ENCODE peak calls at places on chromosomes 6 and 20, in eight cellular contexts. One of them, this sample, is unnamed.
A peak's percentile ranks its signal among the peaks of the same experiment; 100 is the strongest.

GRCh38 chr6:148892247-148892646 is 145.4 kb downstream of the UST start:
- DNase-seq in NB4: no peak
- DNase-seq in K562: no peak
- DNase-seq in IMR-90: peak; percentile 20
- DNase-seq in ovary: no peak
- DNase-seq in GM12892: no peak
- DNase-seq in A549: no peak
- DNase-seq in HCT116: no peak
- DNase-seq in this sample: no peak

GRCh38 chr6:118509009-118509617 is 39.0 kb upstream of the PLN start:
- DNase-seq in A549: peak; percentile 30
- DNase-seq in K562: peak; percentile 16
- DNase-seq in NB4: peak; percentile 43
- DNase-seq in ovary: no peak
- DNase-seq in IMR-90: peak; percentile 55
- DNase-seq in GM12892: no peak
- DNase-seq in HCT116: peak; percentile 35
- DNase-seq in this sample: no peak

GRCh38 chr20:45016089-45016641 is 49.9 kb downstream of the STK4 start:
- DNase-seq in ovary: no peak
- DNase-seq in NB4: no peak
- DNase-seq in K562: no peak
- DNase-seq in HCT116: no peak
- DNase-seq in IMR-90: peak; percentile 11
- DNase-seq in GM12892: no peak
- DNase-seq in A549: no peak
- DNase-seq in this sample: no peak

GRCh38 chr20:20463933-20464374 is 96.0 kb downstream of the INSM1 start:
- DNase-seq in IMR-90: no peak
- DNase-seq in K562: no peak
- DNase-seq in ovary: no peak
- DNase-seq in GM12892: no peak
- DNase-seq in HCT116: no peak
- DNase-seq in A549: no peak
- DNase-seq in NB4: no peak
- DNase-seq in this sample: no peak

GRCh38 chr6:140985679-140986275 is 1146.9 kb upstream of the GJE1 start:
- DNase-seq in HCT116: no peak
- DNase-seq in ovary: no peak
- DNase-seq in NB4: peak; percentile 7
- DNase-seq in K562: no peak
- DNase-seq in GM12892: no peak
- DNase-seq in IMR-90: peak; percentile 73
- DNase-seq in A549: no peak
- DNase-seq in this sample: no peak

GRCh38 chr6:151675746-151676459 is 131.6 kb upstream of the ESR1 start:
- DNase-seq in GM12892: peak; percentile 55
- DNase-seq in NB4: peak; percentile 51
- DNase-seq in ovary: no peak
- DNase-seq in A549: peak; percentile 56
- DNase-seq in IMR-90: peak; percentile 4
- DNase-seq in HCT116: peak; percentile 57
- DNase-seq in K562: peak; percentile 85
- DNase-seq in this sample: peak; percentile 16

GRCh38 chr20:4999788-5000187 is 1.5 kb downstream of the SLC23A2 start:
- DNase-seq in IMR-90: no peak
- DNase-seq in K562: no peak
- DNase-seq in A549: no peak
- DNase-seq in NB4: no peak
- DNase-seq in GM12892: no peak
- DNase-seq in HCT116: no peak
- DNase-seq in ovary: no peak
- DNase-seq in this sample: no peak

GRCh38 chr6:37182736-37183590 is 13.0 kb downstream of the PIM1 start:
- DNase-seq in GM12892: no peak
- DNase-seq in HCT116: no peak
- DNase-seq in K562: peak; percentile 65
- DNase-seq in IMR-90: no peak
- DNase-seq in ovary: no peak
- DNase-seq in A549: no peak
- DNase-seq in NB4: peak; percentile 99
- DNase-seq in this sample: no peak

GRCh38 chr6:21811484-21811883 is 217.9 kb downstream of the SOX4 start:
- DNase-seq in K562: no peak
- DNase-seq in IMR-90: no peak
- DNase-seq in HCT116: no peak
- DNase-seq in A549: no peak
- DNase-seq in NB4: no peak
- DNase-seq in ovary: no peak
- DNase-seq in GM12892: no peak
- DNase-seq in this sample: no peak

GRCh38 chr6:26491604-26492003 is 8.5 kb upstream of the BTN1A1 start:
- DNase-seq in K562: no peak
- DNase-seq in HCT116: no peak
- DNase-seq in ovary: no peak
- DNase-seq in GM12892: no peak
- DNase-seq in NB4: no peak
- DNase-seq in IMR-90: no peak
- DNase-seq in A549: no peak
- DNase-seq in this sample: no peak

GRCh38 chr6:26493258-26493657 is 6.8 kb upstream of the BTN1A1 start:
- DNase-seq in GM12892: no peak
- DNase-seq in IMR-90: peak; percentile 55
- DNase-seq in K562: peak; percentile 51
- DNase-seq in NB4: peak; percentile 41
- DNase-seq in HCT116: no peak
- DNase-seq in ovary: no peak
- DNase-seq in A549: peak; percentile 40
- DNase-seq in this sample: no peak

GRCh38 chr6:26490576-26490964 is 9.5 kb upstream of the BTN1A1 start:
- DNase-seq in GM12892: no peak
- DNase-seq in K562: no peak
- DNase-seq in HCT116: no peak
- DNase-seq in ovary: no peak
- DNase-seq in A549: no peak
- DNase-seq in IMR-90: no peak
- DNase-seq in NB4: no peak
- DNase-seq in this sample: no peak

GRCh38 chr6:26497610-26498009 is 2.5 kb upstream of the BTN1A1 start:
- DNase-seq in ovary: no peak
- DNase-seq in K562: no peak
- DNase-seq in GM12892: no peak
- DNase-seq in A549: no peak
- DNase-seq in HCT116: no peak
- DNase-seq in NB4: no peak
- DNase-seq in IMR-90: no peak
- DNase-seq in this sample: no peak

DNA sequence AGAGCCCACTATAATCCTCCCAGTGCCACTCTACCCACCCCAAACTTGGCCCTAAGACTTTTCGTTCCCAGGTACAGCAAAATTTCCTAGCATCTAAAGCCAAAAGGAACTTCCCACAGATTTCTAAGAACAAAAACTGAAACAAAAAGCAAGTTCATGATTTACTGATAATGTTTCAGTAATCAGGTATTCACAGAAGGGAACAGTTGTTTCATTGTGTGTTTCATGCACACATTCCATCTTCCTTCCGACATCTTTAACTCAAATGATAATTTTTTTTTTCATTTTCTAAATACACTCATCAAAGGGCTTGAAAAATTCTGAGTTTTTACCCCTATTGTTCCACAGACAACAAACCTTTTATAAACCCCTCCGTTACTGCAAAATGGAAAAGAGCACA is 6.0 kb upstream of the BTN1A1 start:
- DNase-seq in K562: no peak
- DNase-seq in IMR-90: no peak
- DNase-seq in NB4: no peak
- DNase-seq in ovary: no peak
- DNase-seq in HCT116: no peak
- DNase-seq in GM12892: no peak
- DNase-seq in A549: no peak
- DNase-seq in this sample: no peak
- TF ChIP-seq POLR2A in K562: no peak
- TF ChIP-seq POLR2A in IMR-90: no peak
- TF ChIP-seq POLR2A in NB4: no peak
- TF ChIP-seq POLR2A in ovary: no peak
- TF ChIP-seq POLR2A in HCT116: no peak
- TF ChIP-seq POLR2A in GM12892: no peak
- TF ChIP-seq POLR2A in A549: no peak
- TF ChIP-seq POLR2A in this sample: no peak

GRCh38 chr20:62795023-62795761 is 1.1 kb upstream of the MRGBP start:
- DNase-seq in K562: peak; percentile 65
- DNase-seq in GM12892: no peak
- DNase-seq in HCT116: no peak
- DNase-seq in ovary: peak; percentile 65
- DNase-seq in IMR-90: peak; percentile 49
- DNase-seq in A549: peak; percentile 59
- DNase-seq in NB4: peak; percentile 89
- DNase-seq in this sample: peak; percentile 69
- TF ChIP-seq POLR2A in K562: peak; percentile 73
- TF ChIP-seq POLR2A in GM12892: peak; percentile 45
- TF ChIP-seq POLR2A in HCT116: peak; percentile 48
- TF ChIP-seq POLR2A in ovary: no peak
- TF ChIP-seq POLR2A in IMR-90: no peak
- TF ChIP-seq POLR2A in A549: peak; percentile 43
- TF ChIP-seq POLR2A in NB4: peak; percentile 95
- TF ChIP-seq POLR2A in this sample: peak; percentile 63

GRCh38 chr6:113631616-113632015 is 225.5 kb upstream of the MARCKS start:
- DNase-seq in GM12892: no peak
- DNase-seq in IMR-90: no peak
- DNase-seq in A549: no peak
- DNase-seq in ovary: no peak
- DNase-seq in HCT116: no peak
- DNase-seq in NB4: no peak
- DNase-seq in K562: no peak
- DNase-seq in this sample: no peak

GRCh38 chr6:113630738-113631535 is 226.2 kb upstream of the MARCKS start:
- DNase-seq in IMR-90: peak; percentile 86
- DNase-seq in HCT116: no peak
- DNase-seq in GM12892: no peak
- DNase-seq in NB4: no peak
- DNase-seq in ovary: no peak
- DNase-seq in A549: no peak
- DNase-seq in K562: no peak
- DNase-seq in this sample: no peak

GRCh38 chr6:113630365-113630737 is 226.8 kb upstream of the MARCKS start:
- DNase-seq in K562: no peak
- DNase-seq in IMR-90: peak; percentile 88
- DNase-seq in HCT116: no peak
- DNase-seq in GM12892: no peak
- DNase-seq in ovary: no peak
- DNase-seq in A549: no peak
- DNase-seq in NB4: no peak
- DNase-seq in this sample: no peak

GRCh38 chr6:113633638-113634037 is 223.5 kb upstream of the MARCKS start:
- DNase-seq in IMR-90: no peak
- DNase-seq in NB4: no peak
- DNase-seq in GM12892: no peak
- DNase-seq in A549: no peak
- DNase-seq in ovary: no peak
- DNase-seq in K562: no peak
- DNase-seq in HCT116: no peak
- DNase-seq in this sample: no peak

GRCh38 chr6:113632220-113632864 is 224.8 kb upstream of the MARCKS start:
- DNase-seq in HCT116: peak; percentile 65
- DNase-seq in IMR-90: peak; percentile 88
- DNase-seq in ovary: no peak
- DNase-seq in NB4: no peak
- DNase-seq in A549: peak; percentile 77
- DNase-seq in GM12892: no peak
- DNase-seq in K562: no peak
- DNase-seq in this sample: peak; percentile 23
- TF ChIP-seq POLR2A in HCT116: no peak
- TF ChIP-seq POLR2A in IMR-90: peak; percentile 50
- TF ChIP-seq POLR2A in ovary: no peak
- TF ChIP-seq POLR2A in NB4: no peak
- TF ChIP-seq POLR2A in A549: no peak
- TF ChIP-seq POLR2A in GM12892: peak; percentile 88
- TF ChIP-seq POLR2A in K562: no peak
- TF ChIP-seq POLR2A in this sample: peak; percentile 27

GRCh38 chr6:70162972-70163371 is 139.9 kb downstream of the COL9A1 start:
- DNase-seq in A549: no peak
- DNase-seq in ovary: no peak
- DNase-seq in IMR-90: no peak
- DNase-seq in GM12892: no peak
- DNase-seq in K562: peak; percentile 67
- DNase-seq in NB4: no peak
- DNase-seq in HCT116: no peak
- DNase-seq in this sample: no peak

GRCh38 chr6:70163795-70164194 is 139.1 kb downstream of the COL9A1 start:
- DNase-seq in GM12892: no peak
- DNase-seq in HCT116: no peak
- DNase-seq in ovary: no peak
- DNase-seq in IMR-90: no peak
- DNase-seq in K562: peak; percentile 15
- DNase-seq in NB4: no peak
- DNase-seq in A549: no peak
- DNase-seq in this sample: no peak

GRCh38 chr6:70172252-70172651 is 130.6 kb downstream of the COL9A1 start:
- DNase-seq in GM12892: no peak
- DNase-seq in ovary: no peak
- DNase-seq in A549: no peak
- DNase-seq in K562: no peak
- DNase-seq in HCT116: no peak
- DNase-seq in NB4: no peak
- DNase-seq in IMR-90: no peak
- DNase-seq in this sample: no peak

GRCh38 chr6:70164556-70164955 is 138.3 kb downstream of the COL9A1 start:
- DNase-seq in IMR-90: no peak
- DNase-seq in ovary: no peak
- DNase-seq in HCT116: no peak
- DNase-seq in NB4: no peak
- DNase-seq in A549: no peak
- DNase-seq in K562: peak; percentile 53
- DNase-seq in GM12892: no peak
- DNase-seq in this sample: no peak

DNA sequence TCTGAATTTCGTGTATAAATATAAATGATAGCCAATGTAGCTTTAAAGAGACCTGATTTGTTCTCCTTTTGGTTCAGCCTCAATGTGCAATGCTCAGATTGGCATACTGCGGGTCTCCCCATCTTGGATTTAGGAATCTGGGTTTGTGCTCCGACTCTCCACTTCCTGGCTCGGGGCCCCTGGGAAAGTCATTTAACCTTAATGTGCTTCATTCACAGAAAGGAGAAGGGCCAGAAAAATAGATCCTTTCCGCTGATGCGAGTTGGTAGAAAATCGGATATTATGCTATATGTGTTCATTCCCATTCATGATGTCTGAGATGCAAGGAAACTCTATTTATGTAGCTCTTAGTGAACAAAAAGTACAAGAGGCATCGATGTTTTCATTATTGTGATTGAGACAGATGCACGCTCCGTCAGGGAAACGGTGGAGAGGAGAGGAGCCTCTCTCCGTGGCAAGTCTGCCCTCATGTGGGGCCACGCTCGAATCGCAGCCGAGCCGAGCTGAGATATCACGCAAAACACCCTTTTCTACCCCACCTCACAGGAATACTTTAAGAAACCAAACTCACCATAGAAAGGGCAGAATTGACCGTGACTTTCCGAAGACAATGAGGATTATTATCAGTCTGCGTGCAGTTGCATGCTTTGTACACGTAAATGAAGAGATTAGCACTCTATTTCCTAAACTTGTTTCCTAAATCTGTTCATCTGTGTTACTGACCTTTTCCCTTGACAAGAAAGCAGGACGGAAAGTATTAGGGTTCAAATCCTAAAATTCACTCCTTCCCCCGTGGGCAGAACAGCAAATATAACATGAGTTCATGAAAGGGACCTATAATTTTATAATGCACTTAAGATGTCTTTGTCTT is 136.6 kb downstream of the COL9A1 start:
- DNase-seq in GM12892: peak; percentile 4
- DNase-seq in HCT116: peak; percentile 16
- DNase-seq in NB4: peak; percentile 45
- DNase-seq in K562: peak; percentile 62
- DNase-seq in IMR-90: peak; percentile 15
- DNase-seq in ovary: no peak
- DNase-seq in A549: peak; percentile 20
- DNase-seq in this sample: peak; percentile 19
- TF ChIP-seq POLR2A in GM12892: no peak
- TF ChIP-seq POLR2A in HCT116: no peak
- TF ChIP-seq POLR2A in NB4: no peak
- TF ChIP-seq POLR2A in K562: no peak
- TF ChIP-seq POLR2A in IMR-90: no peak
- TF ChIP-seq POLR2A in ovary: no peak
- TF ChIP-seq POLR2A in A549: no peak
- TF ChIP-seq POLR2A in this sample: no peak

This sample was measured in H54.